ENCODE peak calls at places on chromosome 11, in five cellular contexts. B is ovary, W is fibroblast of mammary gland, U is A549, C is fibroblast of pulmonary artery. Z is an unnamed sample.
A peak's percentile ranks its signal among the peaks of the same experiment; 100 is the strongest.

GRCh38 chr11:48034926-48035876 is 54.8 kb downstream of the PTPRJ start:
- DNase-seq in U (no peak), B (no peak), W (peak; percentile 57), C (no peak), Z (no peak)

GRCh38 chr11:134026655-134027343 is 42.1 kb upstream of the JAM3 start:
- DNase-seq in U (no peak), W (no peak), B (no peak), C (no peak), Z (no peak)

GRCh38 chr11:96098511-96099241 is 174.8 kb upstream of the MTMR2 start:
- DNase-seq in W (peak; percentile 37), U (no peak), C (peak; percentile 65), B (no peak), Z (no peak)

GRCh38 chr11:74366576-74366975 is 31.7 kb downstream of the PGM2L1 start:
- DNase-seq in U (no peak), W (peak; percentile 4), B (no peak), C (peak; percentile 90), Z (peak; percentile 62)

GRCh38 chr11:123137496-123138270 is 57.4 kb downstream of the CLMP start:
- DNase-seq in U (no peak), C (peak; percentile 80), B (peak; percentile 77), W (peak; percentile 87), Z (peak; percentile 69)

GRCh38 chr11:11535611-11536010 is 86.2 kb downstream of the GALNT18 start:
- DNase-seq in B (no peak), W (no peak), C (no peak), U (no peak), Z (no peak)

GRCh38 chr11:100640646-100641045 is 46.4 kb upstream of the ARHGAP42 start:
- DNase-seq in W (no peak), U (no peak), B (no peak), C (no peak), Z (no peak)

GRCh38 chr11:104432526-104432925 is 268.6 kb upstream of the PDGFD start:
- DNase-seq in W (no peak), B (no peak), U (no peak), C (no peak), Z (no peak)

GRCh38 chr11:46422588-46422987 is 31.0 kb upstream of the CHRM4 start:
- DNase-seq in U (no peak), C (no peak), W (no peak), B (no peak), Z (no peak)

GRCh38 chr11:131687291-131688055 is 317.1 kb downstream of the NTM start:
- DNase-seq in W (no peak), C (no peak), B (no peak), U (no peak), Z (no peak)

GRCh38 chr11:45852018-45852711 is 4.9 kb downstream of the CRY2 start:
- DNase-seq in B (no peak), W (no peak), C (no peak), U (no peak), Z (no peak)

GRCh38 chr11:93736129-93736528 is 5.2 kb downstream of the TAF1D start:
- DNase-seq in C (peak; percentile 45), W (no peak), U (no peak), B (no peak), Z (no peak)

GRCh38 chr11:80167766-80168165 is 726.9 kb upstream of the TENM4 start:
- DNase-seq in U (no peak), C (no peak), B (no peak), W (no peak), Z (no peak)

GRCh38 chr11:6608726-6609501 is 3.1 kb downstream of the TAF10 start:
- DNase-seq in C (no peak), W (peak; percentile 31), U (no peak), B (peak; percentile 6), Z (no peak)

GRCh38 chr11:2930705-2931415 is 1.6 kb upstream of the PHLDA2 start:
- DNase-seq in U (peak; percentile 86), B (no peak), W (peak; percentile 29), C (peak; percentile 49), Z (no peak)

GRCh38 chr11:74493816-74494630 is 499 bp upstream of the LIPT2 start:
- DNase-seq in C (no peak), U (no peak), B (no peak), W (peak; percentile 87), Z (peak; percentile 23)

GRCh38 chr11:33790088-33790487 is 15.8 kb upstream of the FBXO3 start:
- DNase-seq in U (no peak), C (no peak), W (no peak), B (no peak), Z (no peak)

GRCh38 chr11:75165721-75166120 is 14.8 kb downstream of the SLCO2B1 start:
- DNase-seq in B (no peak), U (no peak), W (no peak), C (no peak), Z (no peak)

GRCh38 chr11:98115873-98116272 is 904.9 kb upstream of the CNTN5 start:
- DNase-seq in W (no peak), B (no peak), C (no peak), U (no peak), Z (no peak)

GRCh38 chr11:71927813-71928738 is at the start of gene XNDC1N:
- DNase-seq in C (peak; percentile 89), W (peak; percentile 85), B (peak; percentile 61), U (peak; percentile 89), Z (peak; percentile 44)

GRCh38 chr11:130001491-130002351 is 914 bp downstream of the PRDM10 start:
- DNase-seq in C (peak; percentile 30), W (peak; percentile 38), B (peak; percentile 47), U (peak; percentile 24), Z (no peak)

GRCh38 chr11:115613986-115614625 is 109.9 kb upstream of the CADM1 start:
- DNase-seq in C (no peak), U (peak; percentile 30), B (no peak), W (peak; percentile 6), Z (peak; percentile 32)

GRCh38 chr11:2207212-2207611 is 35.6 kb upstream of the TH start:
- DNase-seq in C (no peak), U (no peak), B (peak; percentile 1), W (no peak), Z (no peak)

DNA sequence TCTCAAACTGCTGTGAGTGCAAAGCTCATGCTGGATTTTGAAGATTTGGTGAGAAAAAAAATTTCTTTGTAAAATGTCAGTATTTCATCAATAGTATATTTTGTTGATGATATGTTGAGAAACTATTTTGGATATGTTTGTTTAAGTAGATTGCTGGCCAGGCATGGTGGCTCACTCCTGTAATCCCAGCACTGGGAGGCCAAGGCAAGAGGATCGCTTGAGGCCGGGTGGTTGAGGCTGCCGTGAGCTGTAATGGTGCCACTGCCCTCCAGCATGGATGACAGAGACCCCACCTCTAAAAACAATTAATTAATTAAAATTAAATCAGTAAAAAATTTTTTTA is 6.9 kb upstream of the IFITM3 start:
- DNase-seq in B (no peak), C (no peak), U (no peak), W (no peak), Z (no peak)
- H3K4me3 ChIP-seq in B (no peak overlapping the region), C (no peak overlapping the region), U (no peak overlapping the region), W (no peak overlapping the region), Z (no peak overlapping the region)

GRCh38 chr11:73157141-73158010 is 15.3 kb upstream of the FCHSD2 start:
- DNase-seq in U (no peak), W (peak; percentile 2), B (peak; percentile 71), C (peak; percentile 70), Z (peak; percentile 50)
- TF ChIP-seq CTCF in U (no peak), W (no peak), B (no peak), C (no peak), Z (peak; percentile 1)

DNA sequence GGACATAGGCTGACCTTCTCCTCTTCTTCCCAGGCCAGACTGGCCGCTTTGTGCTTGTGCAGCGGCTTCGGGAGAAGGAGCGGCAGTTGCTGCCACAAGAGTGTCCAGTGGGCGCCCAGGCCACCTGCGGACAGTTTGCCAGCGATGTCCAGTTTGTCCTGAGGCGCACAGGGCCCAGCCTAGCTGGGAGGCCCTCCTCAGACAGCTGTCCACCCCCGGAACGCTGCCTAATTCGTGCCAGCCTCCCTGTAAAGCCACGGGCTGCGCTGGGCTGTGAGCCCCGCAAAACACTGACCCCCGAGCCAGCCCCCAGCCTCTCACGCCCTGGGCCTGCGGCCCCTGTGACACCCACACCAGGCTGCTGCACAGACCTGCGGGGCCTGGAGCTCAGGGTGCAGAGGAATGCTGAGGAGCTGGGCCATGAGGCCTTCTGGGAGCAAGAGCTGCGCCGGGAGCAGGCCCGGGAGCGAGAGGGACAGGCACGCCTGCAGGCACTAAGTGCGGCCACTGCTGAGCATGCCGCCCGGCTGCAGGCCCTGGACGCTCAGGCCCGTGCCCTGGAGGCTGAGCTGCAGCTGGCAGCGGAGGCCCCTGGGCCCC is 1.4 kb downstream of the RASSF7 start:
- DNase-seq in U (no peak), W (no peak), C (no peak), B (no peak), Z (no peak)
- H3K4me3 ChIP-seq in U (peak overlapping the region; percentile 86), W (no peak overlapping the region), C (no peak overlapping the region), B (no peak overlapping the region), Z (no peak overlapping the region)

DNA sequence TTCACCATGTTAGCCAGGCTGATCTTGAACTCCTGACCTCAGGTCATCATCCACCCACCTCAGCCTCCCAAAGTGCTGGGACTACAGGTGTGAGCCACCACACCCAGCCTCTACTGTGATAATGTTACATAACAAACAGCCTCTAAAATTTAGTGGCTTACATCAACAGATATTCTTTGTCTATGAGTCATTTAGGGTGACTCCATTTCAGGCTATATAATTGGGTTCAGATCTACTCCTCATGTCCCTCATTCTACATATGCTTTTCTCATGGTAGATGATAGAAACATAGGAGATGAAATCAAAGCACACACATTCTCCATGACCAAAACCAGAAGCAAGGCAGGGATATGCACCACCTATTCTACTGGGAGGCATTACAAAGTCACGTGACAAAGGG is 72.7 kb downstream of the SIK2 start:
- DNase-seq in U (no peak), B (no peak), W (peak; percentile 57), C (no peak), Z (no peak)
- TF ChIP-seq CTCF in U (no peak), B (no peak), W (no peak), C (no peak), Z (no peak)